ENCODE peak calls at places on chromosomes 3 and 15, in seven cellular contexts. V is PC-9, B is hepatocyte, F is neural progenitor cell, W is right lobe of liver, A is stomach, H is RWPE1. S is an unnamed sample.

GRCh38 chr3:8567784-8568575 is 66.4 kb downstream of the LMCD1 start:
- DNase-seq in A (no peak), F (no peak), V (no peak), W (no peak), B (no peak), H (no peak), S (no peak)

GRCh38 chr3:58679974-58680656 is 13.5 kb upstream of the FAM3D start:
- DNase-seq in F (no peak), A (no peak), W (no peak), H (peak), B (peak), V (no peak), S (no peak)

GRCh38 chr15:93086791-93087190 is 2.2 kb downstream of the RGMA start:
- DNase-seq in A (no peak), W (no peak), B (no peak), H (no peak), V (no peak), F (no peak), S (no peak)

GRCh38 chr3:17632401-17633100 is 109.9 kb downstream of the TBC1D5 start:
- DNase-seq in A (no peak), B (peak), W (no peak), F (no peak), H (peak), V (peak), S (no peak)

GRCh38 chr15:69305204-69305931 is 6.7 kb downstream of the PAQR5 start:
- DNase-seq in H (peak), W (no peak), F (no peak), A (no peak), B (peak), V (peak), S (no peak)

GRCh38 chr15:41115088-41115651 is 910 bp downstream of the INO80 start:
- DNase-seq in F (peak), H (peak), W (no peak), V (no peak), B (peak), A (no peak), S (no peak)

GRCh38 chr3:7953449-7954015 is 548.1 kb upstream of the LMCD1 start:
- DNase-seq in A (no peak), F (no peak), H (no peak), V (no peak), B (no peak), W (no peak), S (no peak)

GRCh38 chr3:86771741-86772512 is 219.0 kb downstream of the VGLL3 start:
- DNase-seq in B (no peak), V (no peak), H (no peak), A (no peak), W (no peak), F (no peak), S (no peak)

GRCh38 chr15:62818691-62819090 is 223.9 kb upstream of the TPM1 start:
- DNase-seq in W (no peak), V (no peak), F (no peak), B (no peak), H (no peak), A (no peak), S (no peak)

GRCh38 chr3:182989566-182989965 is 9.2 kb upstream of the DCUN1D1 start:
- DNase-seq in F (no peak), W (no peak), B (no peak), A (no peak), V (peak), H (peak), S (no peak)

GRCh38 chr3:185094691-185095090 is 58.2 kb downstream of the C3orf70 start:
- DNase-seq in V (no peak), W (no peak), B (no peak), F (no peak), A (no peak), H (no peak), S (no peak)

GRCh38 chr15:80093854-80094418 is 34.5 kb downstream of the ZFAND6 start:
- DNase-seq in V (no peak), H (peak), A (peak), B (peak), F (peak), W (peak), S (no peak)

DNA sequence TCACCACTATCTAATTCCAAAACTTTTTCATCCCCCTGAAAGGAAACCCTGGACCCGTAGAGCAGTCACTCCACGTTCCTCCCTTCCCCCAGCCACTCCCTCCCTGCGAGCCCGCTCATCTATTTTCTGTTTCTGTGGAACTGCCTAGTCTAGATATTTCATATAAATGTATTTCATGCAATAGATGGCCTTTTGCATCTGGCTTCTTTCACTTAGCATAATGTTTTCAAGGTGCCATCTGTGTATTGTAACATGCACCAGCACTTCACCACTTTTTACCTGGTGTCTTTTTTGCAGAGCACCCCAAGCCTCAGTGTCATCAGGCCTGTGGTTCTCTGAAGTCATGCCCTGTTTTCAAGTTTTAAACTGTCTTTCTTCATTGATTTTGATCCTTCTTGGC is 10.7 kb downstream of the CGNL1 start:
- DNase-seq in H (no peak), V (no peak), F (no peak), A (no peak), B (no peak), W (no peak), S (no peak)
- H3K27ac ChIP-seq in H (no peak), V (no peak), F (no peak), A (no peak), B (no peak), W (no peak), S (no peak)

DNA sequence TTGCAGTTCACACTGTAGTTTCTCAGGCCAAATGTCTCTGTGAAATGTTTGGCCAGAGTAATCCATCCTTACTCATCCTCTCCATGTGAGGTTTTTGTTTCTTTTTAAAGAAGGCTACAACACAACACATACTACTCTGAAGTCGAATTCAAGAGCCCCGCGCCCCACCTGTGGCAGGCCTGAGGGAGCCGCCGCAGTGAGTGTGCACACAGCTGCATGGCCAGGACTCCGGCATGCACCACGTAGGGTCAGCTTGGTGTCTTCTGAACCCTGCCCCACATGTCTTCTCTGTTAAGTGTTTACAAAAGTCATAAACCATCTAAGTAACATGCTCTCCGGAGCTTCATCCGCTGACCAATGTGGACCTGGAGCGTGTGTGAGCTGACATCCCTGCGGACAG is 58.7 kb downstream of the PGPEP1L start:
- DNase-seq in V (no peak), F (no peak), A (no peak), H (no peak), W (no peak), B (no peak), S (no peak)
- H3K27ac ChIP-seq in V (no peak), F (no peak), A (no peak), H (no peak), W (no peak), B (no peak), S (no peak)

DNA sequence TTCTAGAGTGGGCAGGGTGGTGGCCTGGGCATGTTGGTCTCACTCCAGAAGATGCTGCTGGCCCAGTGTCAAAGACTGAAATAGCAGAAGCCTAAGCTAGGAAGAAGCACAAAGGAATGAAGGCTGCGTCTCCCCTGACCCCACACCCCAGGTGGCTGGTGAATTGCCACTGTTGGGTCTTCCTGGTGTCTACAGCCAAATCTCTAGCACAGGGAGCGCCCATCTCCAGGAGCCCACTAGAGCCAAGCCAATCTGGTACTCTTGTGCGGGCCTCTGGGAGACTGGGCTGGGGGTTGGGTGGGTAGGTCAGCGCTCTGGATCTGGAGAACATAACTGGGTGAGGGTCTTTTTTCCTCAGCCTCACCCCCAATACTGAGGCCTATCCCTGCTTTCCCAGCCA is 894 bp downstream of the TUSC2 start:
- DNase-seq in F (no peak), V (no peak), B (no peak), A (no peak), W (no peak), H (no peak), S (no peak)
- H3K27ac ChIP-seq in F (no peak), V (no peak), B (no peak), A (no peak), W (no peak), H (peak), S (no peak)

DNA sequence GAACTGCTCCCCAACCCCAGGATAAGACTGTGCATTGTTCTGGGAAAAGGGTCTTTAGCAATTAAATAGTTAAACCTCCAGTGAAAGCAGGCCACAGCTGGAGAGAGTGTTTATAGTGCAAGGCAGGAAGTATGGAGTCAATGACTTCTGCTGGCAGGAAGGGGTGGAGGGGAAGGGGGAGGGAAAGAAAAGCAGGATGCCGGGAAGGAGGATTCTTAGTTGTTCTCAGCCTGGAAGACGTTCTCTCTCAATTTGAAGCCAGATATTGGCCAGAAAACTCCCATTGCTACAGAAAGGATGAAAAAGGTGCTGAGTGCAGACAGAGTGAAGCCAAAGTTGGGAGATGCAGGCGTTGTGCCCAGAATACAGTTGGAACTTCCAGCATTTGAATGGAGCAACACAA is 35.7 kb upstream of the ACTL6A start:
- DNase-seq in A (no peak), H (no peak), V (no peak), F (peak), B (peak), W (no peak), S (no peak)
- H3K27ac ChIP-seq in A (no peak), H (no peak), V (no peak), F (peak), B (peak), W (no peak), S (no peak)

S was measured in substantia nigra.